ENCODE peak calls at places on chromosomes 7 and 10, in four cellular contexts. F, Z, I and E are unnamed samples.
A peak's percentile ranks its signal among the peaks of the same experiment; 100 is the strongest.

GRCh38 chr10:117936136-117936535 is 110.6 kb downstream of the RAB11FIP2 start:
- DNase-seq in F (no peak), Z (no peak), I (no peak), E (no peak)

GRCh38 chr7:34069676-34070075 is 164.3 kb downstream of the BMPER start:
- DNase-seq in F (no peak), Z (no peak), I (no peak), E (no peak)

GRCh38 chr7:89334785-89335184 is 539.2 kb upstream of the TEX47 start:
- DNase-seq in F (no peak), Z (no peak), I (no peak), E (no peak)

GRCh38 chr10:451021-451471 is 238.4 kb downstream of the DIP2C start:
- DNase-seq in F (peak; percentile 90), Z (no peak), I (no peak), E (no peak)

GRCh38 chr7:2932761-2933251 is 88.7 kb upstream of the GNA12 start:
- DNase-seq in F (no peak), Z (no peak), I (no peak), E (peak; percentile 42)

GRCh38 chr10:129332476-129332875 is 134.6 kb upstream of the MGMT start:
- DNase-seq in F (peak; percentile 49), Z (no peak), I (no peak), E (peak; percentile 67)

GRCh38 chr10:28432210-28432676 is 100.7 kb upstream of the WAC start:
- DNase-seq in F (peak; percentile 30), Z (no peak), I (peak; percentile 48), E (peak; percentile 18)

GRCh38 chr10:23742368-23742767 is 303.5 kb downstream of the OTUD1 start:
- DNase-seq in F (no peak), Z (no peak), I (no peak), E (no peak)

GRCh38 chr7:17184805-17185689 is 113.4 kb upstream of the AHR start:
- DNase-seq in F (no peak), Z (no peak), I (no peak), E (no peak)

GRCh38 chr10:103198648-103199047 is 5.6 kb upstream of the NT5C2 start:
- DNase-seq in F (no peak), Z (no peak), I (no peak), E (no peak)

GRCh38 chr7:28731092-28731491 is 227.0 kb downstream of the TRIL start:
- DNase-seq in F (no peak), Z (no peak), I (no peak), E (no peak)

GRCh38 chr7:56079450-56080185 is 13.1 kb downstream of the PHKG1 start:
- DNase-seq in F (no peak), Z (peak; percentile 88), I (no peak), E (no peak)

GRCh38 chr10:95655571-95656290 is 780 bp downstream of the ALDH18A1 start:
- DNase-seq in F (peak; percentile 47), Z (no peak), I (peak; percentile 20), E (no peak)

GRCh38 chr10:3747248-3747960 is 37.6 kb downstream of the KLF6 start:
- DNase-seq in F (no peak), Z (peak; percentile 46), I (no peak), E (peak; percentile 14)

GRCh38 chr10:117256910-117257309 is 16.0 kb downstream of the SLC18A2 start:
- DNase-seq in F (no peak), Z (no peak), I (no peak), E (no peak)

GRCh38 chr10:69385454-69386350 is 31.0 kb downstream of the TACR2 start:
- DNase-seq in F (no peak), Z (no peak), I (no peak), E (peak; percentile 61)

GRCh38 chr7:129889133-129889854 is 63.5 kb downstream of the UBE2H start:
- DNase-seq in F (no peak), Z (no peak), I (no peak), E (no peak)
- H3K36me3 ChIP-seq in F (peaks cover 8% of the 10 kb centered on the region), Z (no peaks in the 10 kb centered on the region), I (peaks cover 2% of the 10 kb centered on the region), E (no peaks in the 10 kb centered on the region)

GRCh38 chr7:5387711-5388245 is 35.9 kb downstream of the TNRC18 start:
- DNase-seq in F (no peak), Z (peak; percentile 85), I (no peak), E (no peak)

GRCh38 chr7:5390918-5391317 is 32.7 kb downstream of the TNRC18 start:
- DNase-seq in F (no peak), Z (no peak), I (no peak), E (no peak)

GRCh38 chr7:5388273-5388866 is 35.3 kb downstream of the TNRC18 start:
- DNase-seq in F (no peak), Z (peak; percentile 82), I (no peak), E (no peak)

GRCh38 chr7:5384618-5385017 is 39.0 kb downstream of the TNRC18 start:
- DNase-seq in F (no peak), Z (no peak), I (no peak), E (no peak)

GRCh38 chr7:5388905-5389433 is 34.7 kb downstream of the TNRC18 start:
- DNase-seq in F (no peak), Z (peak; percentile 81), I (no peak), E (no peak)
- H3K36me3 ChIP-seq in F (peaks cover 58% of the 10 kb centered on the region), Z (peaks cover 31% of the 10 kb centered on the region), I (peaks cover 25% of the 10 kb centered on the region), E (peaks cover 33% of the 10 kb centered on the region)

GRCh38 chr7:50377356-50377755 is 72.8 kb downstream of the FIGNL1 start:
- DNase-seq in F (no peak), Z (peak; percentile 56), I (no peak), E (no peak)
- H3K36me3 ChIP-seq in F (peaks cover 89% of the 10 kb centered on the region), Z (no peaks in the 10 kb centered on the region), I (no peaks in the 10 kb centered on the region), E (no peaks in the 10 kb centered on the region)

GRCh38 chr7:155765458-155765857 is 46.8 kb downstream of the SHH start:
- DNase-seq in F (no peak), Z (no peak), I (no peak), E (no peak)

GRCh38 chr7:155763721-155764431 is 48.4 kb downstream of the SHH start:
- DNase-seq in F (peak; percentile 82), Z (no peak), I (no peak), E (no peak)

GRCh38 chr7:155762639-155763038 is 49.6 kb downstream of the SHH start:
- DNase-seq in F (no peak), Z (no peak), I (no peak), E (no peak)

GRCh38 chr7:155763122-155763521 is 49.1 kb downstream of the SHH start:
- DNase-seq in F (no peak), Z (no peak), I (no peak), E (no peak)

GRCh38 chr7:155764432-155764798 is 47.8 kb downstream of the SHH start:
- DNase-seq in F (peak; percentile 73), Z (no peak), I (no peak), E (peak; percentile 30)
- H3K36me3 ChIP-seq in F (peaks cover 48% of the 10 kb centered on the region), Z (peaks cover 15% of the 10 kb centered on the region), I (peaks cover 32% of the 10 kb centered on the region), E (peaks cover 54% of the 10 kb centered on the region)

GRCh38 chr7:99035723-99036530 is 108.0 kb downstream of the SMURF1 start:
- DNase-seq in F (no peak), Z (no peak), I (no peak), E (no peak)
- H3K36me3 ChIP-seq in F (peaks cover 91% of the 10 kb centered on the region), Z (peaks cover 57% of the 10 kb centered on the region), I (peaks cover 70% of the 10 kb centered on the region), E (peaks cover 94% of the 10 kb centered on the region)

GRCh38 chr7:104966022-104966421 is 48.0 kb upstream of the KMT2E start:
- DNase-seq in F (no peak), Z (no peak), I (no peak), E (no peak)

GRCh38 chr7:104967088-104967487 is 46.9 kb upstream of the KMT2E start:
- DNase-seq in F (no peak), Z (no peak), I (no peak), E (no peak)

GRCh38 chr7:104968648-104969047 is 45.4 kb upstream of the KMT2E start:
- DNase-seq in F (no peak), Z (no peak), I (no peak), E (no peak)

GRCh38 chr7:104969183-104969582 is 44.8 kb upstream of the KMT2E start:
- DNase-seq in F (no peak), Z (no peak), I (no peak), E (no peak)

DNA sequence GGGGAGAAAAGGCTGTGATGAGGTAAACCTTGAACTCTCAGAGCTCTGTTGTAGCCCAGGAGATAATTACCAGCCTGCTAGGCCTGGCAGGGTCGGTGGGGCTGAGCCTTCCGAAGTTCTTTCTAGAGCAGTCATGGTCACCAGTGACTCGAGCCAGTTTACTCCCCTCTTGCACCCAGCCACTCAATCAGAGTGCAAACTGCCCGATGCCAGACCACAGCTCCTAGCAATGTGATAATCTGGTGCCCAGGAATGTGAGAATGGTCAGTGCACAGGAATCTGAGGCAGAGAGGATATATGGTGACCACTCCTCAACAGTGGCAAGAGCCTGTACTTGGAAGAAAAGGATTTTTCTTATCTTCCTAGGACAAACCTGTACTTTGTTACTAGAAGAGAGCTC is 46.4 kb upstream of the KMT2E start:
- DNase-seq in F (no peak), Z (no peak), I (no peak), E (no peak)
- H3K36me3 ChIP-seq in F (peaks cover 17% of the 10 kb centered on the region), Z (no peaks in the 10 kb centered on the region), I (no peaks in the 10 kb centered on the region), E (no peaks in the 10 kb centered on the region)

GRCh38 chr10:5457741-5458140 is 41.6 kb downstream of the CALML5 start:
- DNase-seq in F (no peak), Z (no peak), I (no peak), E (no peak)

GRCh38 chr10:5458425-5458824 is 40.9 kb downstream of the CALML5 start:
- DNase-seq in F (no peak), Z (no peak), I (no peak), E (no peak)

GRCh38 chr10:5461201-5461585 is 38.2 kb downstream of the CALML5 start:
- DNase-seq in F (no peak), Z (no peak), I (no peak), E (no peak)

GRCh38 chr10:5460468-5461200 is 38.7 kb downstream of the CALML5 start:
- DNase-seq in F (no peak), Z (no peak), I (no peak), E (no peak)

GRCh38 chr10:5458949-5459747 is 40.2 kb downstream of the CALML5 start:
- DNase-seq in F (no peak), Z (no peak), I (no peak), E (no peak)
- H3K36me3 ChIP-seq in F (peaks cover 20% of the 10 kb centered on the region), Z (peaks cover 11% of the 10 kb centered on the region), I (peaks cover 31% of the 10 kb centered on the region), E (peaks cover 7% of the 10 kb centered on the region)

GRCh38 chr7:99559276-99559915 is 954 bp downstream of the ZNF655 start:
- DNase-seq in F (no peak), Z (no peak), I (no peak), E (no peak)
- H3K36me3 ChIP-seq in F (peaks cover 54% of the 10 kb centered on the region), Z (peaks cover 20% of the 10 kb centered on the region), I (peaks cover 33% of the 10 kb centered on the region), E (peaks cover 78% of the 10 kb centered on the region)

DNA sequence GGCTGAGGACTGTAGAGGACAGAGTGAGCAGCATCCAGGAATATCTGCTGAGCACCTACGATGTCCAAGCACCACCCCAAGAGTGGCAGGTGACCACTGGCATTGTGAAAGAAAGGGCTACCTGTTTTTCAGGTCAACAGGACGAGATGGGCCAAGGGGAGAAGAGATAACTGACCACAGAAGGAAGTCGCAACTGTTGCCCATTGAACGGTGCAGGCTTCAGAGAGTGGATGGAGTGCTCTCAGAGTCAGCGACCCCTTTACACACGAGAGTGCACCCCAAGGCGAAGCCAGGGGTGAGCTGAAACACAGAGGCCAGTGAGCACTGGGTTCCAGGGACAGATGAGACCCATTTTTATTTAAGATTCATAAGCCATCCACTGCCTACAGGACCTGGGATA is 42.3 kb downstream of the HIPK2 start:
- DNase-seq in F (no peak), Z (no peak), I (no peak), E (no peak)
- H3K36me3 ChIP-seq in F (no peaks in the 10 kb centered on the region), Z (no peaks in the 10 kb centered on the region), I (no peaks in the 10 kb centered on the region), E (peaks cover 3% of the 10 kb centered on the region)